ENCODE peak calls at places on chromosomes 2 and 18, in five cellular contexts. N, P, R, A and F are unnamed samples.

GRCh38 chr2:26913599-26914285 is 56.7 kb upstream of the MAPRE3 start:
- DNase-seq in N (no peak), P (peak; percentile 46), R (no peak), A (no peak), F (no peak)

GRCh38 chr2:170530284-170530745 is 184.8 kb upstream of the SP5 start:
- DNase-seq in N (no peak), P (no peak), R (peak; percentile 11), A (peak; percentile 18), F (no peak)

GRCh38 chr2:226758886-226759660 is 40.5 kb downstream of the IRS1 start:
- DNase-seq in N (no peak), P (peak; percentile 79), R (no peak), A (peak; percentile 48), F (no peak)

GRCh38 chr2:16785072-16785638 is 119.5 kb upstream of the CYRIA start:
- DNase-seq in N (no peak), P (no peak), R (no peak), A (no peak), F (no peak)

GRCh38 chr2:128525653-128526052 is 207.0 kb upstream of the HS6ST1 start:
- DNase-seq in N (no peak), P (no peak), R (no peak), A (no peak), F (no peak)

GRCh38 chr2:64489081-64489761 is 34.9 kb upstream of the AFTPH start:
- DNase-seq in N (no peak), P (no peak), R (no peak), A (no peak), F (no peak)

GRCh38 chr2:3759766-3760165 is 56.4 kb downstream of the DCDC2C start:
- DNase-seq in N (no peak), P (no peak), R (no peak), A (no peak), F (no peak)

GRCh38 chr2:160371251-160372009 is 122.2 kb downstream of the RBMS1 start:
- DNase-seq in N (no peak), P (no peak), R (no peak), A (no peak), F (no peak)

GRCh38 chr2:208300847-208301618 is 35.0 kb downstream of the PIKFYVE start:
- DNase-seq in N (no peak), P (no peak), R (no peak), A (no peak), F (no peak)

GRCh38 chr2:128782411-128783192 is 463.9 kb upstream of the HS6ST1 start:
- DNase-seq in N (no peak), P (no peak), R (no peak), A (no peak), F (no peak)

GRCh38 chr2:133200684-133201421 is 367.4 kb downstream of the NCKAP5 start:
- DNase-seq in N (no peak), P (peak; percentile 91), R (no peak), A (peak; percentile 70), F (no peak)

GRCh38 chr18:44229693-44230108 is 451.0 kb upstream of the SETBP1 start:
- DNase-seq in N (no peak), P (no peak), R (no peak), A (no peak), F (no peak)

GRCh38 chr2:152336103-152336853 is 1.3 kb downstream of the FMNL2 start:
- DNase-seq in N (no peak), P (peak; percentile 29), R (peak; percentile 63), A (no peak), F (peak; percentile 35)

GRCh38 chr18:59582395-59582794 is 114.8 kb downstream of the CCBE1 start:
- DNase-seq in N (no peak), P (no peak), R (no peak), A (no peak), F (no peak)

GRCh38 chr2:205511221-205511620 is 171.1 kb upstream of the NRP2 start:
- DNase-seq in N (no peak), P (peak; percentile 24), R (no peak), A (no peak), F (no peak)

GRCh38 chr2:239261796-239262475 is 138.9 kb downstream of the HDAC4 start:
- DNase-seq in N (no peak), P (no peak), R (no peak), A (no peak), F (no peak)

GRCh38 chr18:61975526-61976326 is 82.9 kb upstream of the RNF152 start:
- DNase-seq in N (peak; percentile 43), P (no peak), R (peak; percentile 33), A (no peak), F (no peak)

GRCh38 chr18:26424428-26425147 is 123.8 kb downstream of the KCTD1 start:
- DNase-seq in N (no peak), P (no peak), R (no peak), A (no peak), F (no peak)

GRCh38 chr2:188884051-188884450 is 90.1 kb upstream of the COL3A1 start:
- DNase-seq in N (no peak), P (peak; percentile 10), R (no peak), A (peak; percentile 63), F (no peak)

GRCh38 chr18:40414155-40414754 is 1540.8 kb upstream of the PIK3C3 start:
- DNase-seq in N (no peak), P (no peak), R (no peak), A (no peak), F (no peak)

GRCh38 chr2:17257194-17257909 is 260.9 kb downstream of the RAD51AP2 start:
- DNase-seq in N (no peak), P (no peak), R (no peak), A (no peak), F (no peak)

GRCh38 chr2:162422894-162423293 is 79.0 kb downstream of the GCA start:
- DNase-seq in N (no peak), P (no peak), R (no peak), A (no peak), F (no peak)

GRCh38 chr2:118837067-118837466 is 10.4 kb downstream of the EN1 start:
- DNase-seq in N (no peak), P (no peak), R (no peak), A (no peak), F (no peak)

GRCh38 chr2:207725815-207726578 is 14.6 kb downstream of the CCNYL1 start:
- DNase-seq in N (no peak), P (no peak), R (peak; percentile 41), A (no peak), F (no peak)

GRCh38 chr2:139872032-139872431 is 1091.8 kb upstream of the NXPH2 start:
- DNase-seq in N (no peak), P (no peak), R (no peak), A (no peak), F (no peak)

GRCh38 chr18:13437034-13437433 is 218.5 kb downstream of the LDLRAD4 start:
- DNase-seq in N (no peak), P (no peak), R (no peak), A (no peak), F (no peak)

GRCh38 chr2:204483497-204484164 is 61.6 kb upstream of the PARD3B start:
- DNase-seq in N (no peak), P (no peak), R (no peak), A (no peak), F (no peak)

GRCh38 chr2:176545627-176546026 is 276.4 kb downstream of the MTX2 start:
- DNase-seq in N (no peak), P (no peak), R (no peak), A (no peak), F (no peak)